ENCODE peak calls at places on chromosomes 2 and 18, in eight cellular contexts. K, F, T, W, J, H, Y and I are unnamed samples.

GRCh38 chr2:191957996-191958860 is 111.3 kb upstream of the CAVIN2 start:
- DNase-seq in K (no peak), F (no peak), T (no peak), W (no peak), J (no peak), H (no peak), Y (no peak), I (no peak)

GRCh38 chr2:84643991-84644390 is 127.7 kb downstream of the DNAH6 start:
- DNase-seq in K (no peak), F (no peak), T (no peak), W (no peak), J (no peak), H (no peak), Y (no peak), I (no peak)

GRCh38 chr2:215799194-215799593 is 214.2 kb downstream of the MREG start:
- DNase-seq in K (peak), F (no peak), T (no peak), W (no peak), J (no peak), H (no peak), Y (no peak), I (no peak)

GRCh38 chr2:54572262-54572635 is 116.1 kb downstream of the SPTBN1 start:
- DNase-seq in K (peak), F (no peak), T (no peak), W (peak), J (no peak), H (no peak), Y (peak), I (no peak)

GRCh38 chr18:49030138-49030537 is 79.4 kb upstream of the SMAD7 start:
- DNase-seq in K (no peak), F (no peak), T (no peak), W (no peak), J (no peak), H (no peak), Y (no peak), I (no peak)

GRCh38 chr18:55607763-55608162 is 19.8 kb upstream of the TCF4 start:
- DNase-seq in K (no peak), F (no peak), T (no peak), W (no peak), J (no peak), H (no peak), Y (no peak), I (no peak)

GRCh38 chr2:39845460-39846146 is 66.5 kb upstream of the THUMPD2 start:
- DNase-seq in K (peak), F (no peak), T (no peak), W (no peak), J (no peak), H (no peak), Y (no peak), I (no peak)

GRCh38 chr2:58098254-58099096 is 51.9 kb downstream of the VRK2 start:
- DNase-seq in K (peak), F (no peak), T (no peak), W (no peak), J (no peak), H (no peak), Y (no peak), I (no peak)

GRCh38 chr2:40372586-40372985 is 79.3 kb downstream of the SLC8A1 start:
- DNase-seq in K (no peak), F (no peak), T (no peak), W (no peak), J (no peak), H (no peak), Y (no peak), I (no peak)

GRCh38 chr2:166344286-166345113 is 31.2 kb downstream of the SCN9A start:
- DNase-seq in K (no peak), F (no peak), T (no peak), W (no peak), J (no peak), H (peak), Y (no peak), I (no peak)